ENCODE peak calls at places on chromosomes 13 and 19, in five cellular contexts. O, T, B, D and I are unnamed samples.

GRCh38 chr19:14563989-14564650 is 7.7 kb downstream of the NDUFB7 start:
- DNase-seq in O (peak; percentile 86), T (no peak), B (no peak), D (no peak), I (peak; percentile 43)

GRCh38 chr13:25911020-25911419 is 140.8 kb downstream of the SHISA2 start:
- DNase-seq in O (no peak), T (no peak), B (no peak), D (no peak), I (no peak)

GRCh38 chr19:48036765-48037164 is 7.1 kb downstream of the CABP5 start:
- DNase-seq in O (no peak), T (no peak), B (no peak), D (no peak), I (no peak)

GRCh38 chr19:29667941-29668340 is 2.7 kb downstream of the PLEKHF1 start:
- DNase-seq in O (peak; percentile 61), T (no peak), B (no peak), D (no peak), I (no peak)

GRCh38 chr19:12872941-12873890 is 8.0 kb downstream of the DNASE2 start:
- DNase-seq in O (peak; percentile 72), T (no peak), B (peak; percentile 31), D (no peak), I (peak; percentile 78)

GRCh38 chr13:45415112-45415511 is 3.1 kb downstream of the SLC25A30 start:
- DNase-seq in O (no peak), T (no peak), B (no peak), D (no peak), I (no peak)

GRCh38 chr13:37981932-37982331 is 112.4 kb upstream of the TRPC4 start:
- DNase-seq in O (no peak), T (no peak), B (no peak), D (no peak), I (no peak)

GRCh38 chr19:35267818-35268545 is 780 bp upstream of the USF2 start:
- DNase-seq in O (peak; percentile 67), T (peak; percentile 28), B (peak; percentile 80), D (no peak), I (peak; percentile 89)

GRCh38 chr19:45103200-45103624 is 10.2 kb downstream of the PPP1R37 start:
- DNase-seq in O (no peak), T (no peak), B (peak; percentile 31), D (peak; percentile 17), I (no peak)

GRCh38 chr13:53098455-53098854 is 69.8 kb downstream of the OLFM4 start:
- DNase-seq in O (no peak), T (no peak), B (no peak), D (no peak), I (no peak)

GRCh38 chr19:54331626-54332025 is 7.3 kb downstream of the LILRA4 start:
- DNase-seq in O (no peak), T (no peak), B (no peak), D (no peak), I (no peak)

GRCh38 chr19:23972161-23972560 is 57.5 kb downstream of the ZNF726 start:
- DNase-seq in O (no peak), T (no peak), B (no peak), D (no peak), I (no peak)

GRCh38 chr13:96089749-96090239 is at the start of gene HS6ST3:
- DNase-seq in O (no peak), T (no peak), B (no peak), D (peak; percentile 10), I (peak; percentile 8)

GRCh38 chr19:42052241-42052863 is 17.7 kb downstream of the GRIK5 start:
- DNase-seq in O (no peak), T (no peak), B (no peak), D (no peak), I (peak; percentile 5)

GRCh38 chr19:49987159-49987698 is 26.3 kb upstream of the SIGLEC11 start:
- DNase-seq in O (peak; percentile 82), T (no peak), B (peak; percentile 81), D (no peak), I (peak; percentile 96)

GRCh38 chr13:42497798-42498197 is 76.2 kb upstream of the TNFSF11 start:
- DNase-seq in O (peak; percentile 52), T (no peak), B (no peak), D (no peak), I (peak; percentile 96)

GRCh38 chr19:41877916-41878905 is 1.1 kb downstream of the CD79A start:
- DNase-seq in O (no peak), T (no peak), B (no peak), D (no peak), I (no peak)

GRCh38 chr19:29831041-29831548 is 19.3 kb downstream of the CCNE1 start:
- DNase-seq in O (peak; percentile 77), T (no peak), B (no peak), D (no peak), I (no peak)

GRCh38 chr13:47008318-47008717 is 111.5 kb upstream of the HTR2A start:
- DNase-seq in O (no peak), T (no peak), B (no peak), D (no peak), I (no peak)

GRCh38 chr19:12842511-12842910 is 4.2 kb downstream of the MAST1 start:
- DNase-seq in O (no peak), T (no peak), B (no peak), D (no peak), I (no peak)

GRCh38 chr13:45119990-45120864 is at the start of gene GTF2F2:
- DNase-seq in O (peak; percentile 85), T (peak; percentile 46), B (peak; percentile 90), D (peak; percentile 29), I (peak; percentile 91)

GRCh38 chr19:40177286-40178070 is 13.7 kb upstream of the MAP3K10 start:
- DNase-seq in O (no peak), T (no peak), B (no peak), D (no peak), I (no peak)

GRCh38 chr13:111974065-111974640 is 92.8 kb upstream of the SOX1 start:
- DNase-seq in O (no peak), T (no peak), B (no peak), D (no peak), I (no peak)

GRCh38 chr19:19134687-19135158 is 3.6 kb downstream of the TMEM161A start:
- DNase-seq in O (peak; percentile 38), T (peak; percentile 88), B (peak; percentile 44), D (no peak), I (no peak)

GRCh38 chr19:29054886-29055675 is 157.9 kb downstream of the UQCRFS1 start:
- DNase-seq in O (no peak), T (no peak), B (no peak), D (no peak), I (no peak)

GRCh38 chr19:11387154-11388034 is 3.3 kb upstream of the EPOR start:
- DNase-seq in O (no peak), T (no peak), B (peak; percentile 48), D (no peak), I (peak; percentile 24)

GRCh38 chr19:56393119-56394012 is at the start of gene ZNF582:
- DNase-seq in O (peak; percentile 93), T (peak; percentile 32), B (peak; percentile 91), D (peak; percentile 89), I (peak; percentile 98)

GRCh38 chr19:7694499-7694898 is 7.4 kb downstream of the FCER2 start:
- DNase-seq in O (no peak), T (no peak), B (no peak), D (no peak), I (no peak)

GRCh38 chr13:36193151-36193855 is 21.1 kb downstream of the SOHLH2 start:
- DNase-seq in O (no peak), T (no peak), B (no peak), D (no peak), I (no peak)

GRCh38 chr13:113935523-113935922 is 38.4 kb downstream of the C13orf46 start:
- DNase-seq in O (no peak), T (peak; percentile 14), B (no peak), D (no peak), I (no peak)

GRCh38 chr19:43780706-43781525 is at the start of gene KCNN4:
- DNase-seq in O (peak; percentile 89), T (no peak), B (peak; percentile 60), D (no peak), I (peak; percentile 47)

GRCh38 chr13:73717632-73718031 is 416.6 kb downstream of the KLF12 start:
- DNase-seq in O (peak; percentile 16), T (no peak), B (no peak), D (no peak), I (peak; percentile 43)

GRCh38 chr13:109100705-109101104 is 471.3 kb downstream of the MYO16 start:
- DNase-seq in O (no peak), T (no peak), B (no peak), D (no peak), I (no peak)

GRCh38 chr13:85806553-85807175 is 7.4 kb upstream of the SLITRK6 start:
- DNase-seq in O (no peak), T (no peak), B (peak; percentile 38), D (no peak), I (peak; percentile 42)

GRCh38 chr19:31171936-31172335 is 177.3 kb downstream of the TSHZ3 start:
- DNase-seq in O (no peak), T (no peak), B (no peak), D (no peak), I (no peak)